ENCODE peak calls at places on chromosomes 11 and 22, in seven cellular contexts. C is mucosa of descending colon, A is kidney, T is PC-3, X is GM23338, S is AG04450, H is neural crest cell. G is an unnamed sample.

GRCh38 chr22:44707178-44707577 is 5.2 kb downstream of the PRR5 start:
- DNase-seq in A (no peak), H (no peak), X (no peak), T (no peak), C (no peak), S (no peak), G (no peak)

GRCh38 chr11:69654660-69655478 is 13.9 kb downstream of the CCND1 start:
- DNase-seq in T (peak), S (no peak), C (peak), H (no peak), A (peak), X (peak), G (no peak)

GRCh38 chr11:9568161-9568853 is 5.2 kb upstream of the WEE1 start:
- DNase-seq in T (no peak), C (no peak), S (no peak), X (no peak), A (no peak), H (no peak), G (no peak)

GRCh38 chr11:133577403-133577802 is 45.1 kb upstream of the OPCML start:
- DNase-seq in T (no peak), C (no peak), S (no peak), A (no peak), X (no peak), H (no peak), G (no peak)

GRCh38 chr22:30695871-30696655 is 1.4 kb downstream of the OSBP2 start:
- DNase-seq in C (no peak), T (no peak), X (no peak), A (no peak), S (no peak), H (no peak), G (no peak)

GRCh38 chr22:44161673-44162072 is 19.1 kb upstream of the PARVG start:
- DNase-seq in T (no peak), X (no peak), A (peak), S (no peak), C (no peak), H (no peak), G (no peak)

GRCh38 chr22:35111244-35111643 is 45.3 kb downstream of the ISX start:
- DNase-seq in A (no peak), C (no peak), H (no peak), S (no peak), X (no peak), T (no peak), G (no peak)

GRCh38 chr22:44409691-44410316 is 88.2 kb downstream of the RTL6 start:
- DNase-seq in T (no peak), C (peak), X (no peak), A (peak), S (no peak), H (no peak), G (no peak)

GRCh38 chr11:125979521-125979920 is 33.7 kb downstream of the VSIG10L2 start:
- DNase-seq in A (no peak), C (no peak), S (no peak), T (no peak), X (no peak), H (no peak), G (no peak)

GRCh38 chr11:8426076-8426475 is 162.4 kb upstream of the LMO1 start:
- DNase-seq in X (no peak), C (no peak), A (no peak), S (no peak), T (no peak), H (no peak), G (no peak)

GRCh38 chr11:3225826-3226750 is 6.1 kb downstream of the MRGPRE start:
- DNase-seq in S (no peak), T (no peak), C (no peak), H (no peak), A (no peak), X (no peak), G (no peak)

GRCh38 chr11:46119352-46120216 is 1.7 kb downstream of the PHF21A start:
- DNase-seq in A (peak), H (peak), T (peak), X (peak), S (no peak), C (peak), G (peak)

GRCh38 chr22:29668681-29669080 is 51.1 kb upstream of the CABP7 start:
- DNase-seq in S (no peak), X (no peak), C (no peak), H (no peak), T (no peak), A (no peak), G (no peak)

DNA sequence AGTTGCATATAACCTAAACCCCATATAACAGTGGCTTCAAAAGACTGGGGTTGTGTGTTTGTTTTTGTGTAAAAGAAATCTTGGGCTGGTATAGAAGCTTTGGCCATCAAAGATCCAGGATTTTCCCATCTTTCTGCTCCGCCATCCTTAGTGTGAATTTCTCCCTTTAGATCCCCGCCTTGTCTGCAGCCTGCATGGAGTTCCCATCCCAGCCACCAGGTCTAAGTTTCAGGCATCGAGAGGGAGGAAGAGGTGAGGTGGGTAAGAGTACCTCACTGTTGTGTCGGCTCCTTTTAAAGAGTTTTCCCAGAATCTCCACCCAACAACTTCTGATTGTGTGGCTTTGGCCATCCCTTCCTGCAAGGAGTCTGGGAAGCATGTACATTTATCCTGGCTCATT is 195.5 kb upstream of the SORL1-AS1 start:
- DNase-seq in A (no peak), X (peak), C (no peak), H (no peak), T (no peak), S (no peak), G (no peak)
- TF ChIP-seq CTCF in A (no peak), X (peak), C (no peak), H (no peak), T (no peak), S (no peak), G (peak)

GRCh38 chr11:67095214-67095507 is 23.9 kb upstream of the KDM2A start:
- DNase-seq in C (no peak), A (no peak), T (no peak), H (no peak), X (no peak), S (no peak), G (no peak)
- TF ChIP-seq CTCF in C (peak), A (no peak), T (no peak), H (peak), X (no peak), S (no peak), G (no peak)

GRCh38 chr11:18254781-18255361 is 6.4 kb upstream of the SAA2 start:
- DNase-seq in A (no peak), X (no peak), S (no peak), H (no peak), T (no peak), C (no peak), G (no peak)

GRCh38 chr11:18253778-18254338 is 5.4 kb upstream of the SAA2 start:
- DNase-seq in C (no peak), H (no peak), A (no peak), S (no peak), X (no peak), T (no peak), G (no peak)

GRCh38 chr11:18248561-18248960 is at the start of gene SAA2:
- DNase-seq in A (no peak), S (no peak), X (no peak), C (no peak), H (no peak), T (no peak), G (no peak)

DNA sequence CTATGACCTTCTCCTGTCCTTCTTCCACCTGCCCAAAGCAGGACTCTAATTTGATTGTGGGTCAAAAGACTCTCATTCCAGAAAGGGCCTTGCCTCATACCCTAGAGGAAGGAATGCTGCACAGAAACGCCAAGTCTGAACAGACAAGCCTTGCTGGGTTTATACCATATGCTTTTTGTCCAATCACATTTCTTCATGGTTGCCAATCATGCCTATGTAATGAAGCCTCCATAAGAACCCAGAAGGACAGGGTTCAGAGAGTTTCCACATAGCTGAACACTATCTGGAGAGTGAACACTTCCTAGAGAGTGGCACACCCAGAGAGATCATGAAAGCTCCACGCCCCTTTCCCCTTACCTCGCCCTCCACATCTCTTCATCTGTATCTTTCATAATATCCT is 4.8 kb upstream of the SAA2 start:
- DNase-seq in C (no peak), T (no peak), H (no peak), X (no peak), S (no peak), A (no peak), G (no peak)
- TF ChIP-seq CTCF in C (no peak), T (no peak), H (no peak), X (no peak), S (no peak), A (no peak), G (no peak)

GRCh38 chr11:110712643-110713468 is 619 bp upstream of the ARHGAP20 start:
- DNase-seq in T (no peak), S (no peak), A (peak), C (peak), H (no peak), X (peak), G (peak)
- TF ChIP-seq CTCF in T (no peak), S (peak), A (no peak), C (no peak), H (no peak), X (peak), G (no peak)

GRCh38 chr11:104164028-104164520 is at the start of gene PDGFD:
- DNase-seq in T (peak), S (peak), H (peak), X (peak), A (peak), C (peak), G (peak)
- TF ChIP-seq CTCF in T (peak), S (peak), H (peak), X (peak), A (no peak), C (no peak), G (peak)